ENCODE peak calls at places on chromosomes 2 and 18, in eight cellular contexts. R is GM03348; L is RWPE1; N is activated naive CD8-positive, alpha-beta T cell treated with anti-CD3 and anti-CD28 coated beads for 36 hours; E is endothelial cell; C is mesendoderm; X is ELF-1; A is T1000. J is an unnamed sample.

GRCh38 chr2:96853321-96853720 is 4.5 kb downstream of the ANKRD39 start:
- DNase-seq in R (no peak), L (no peak), N (no peak), E (no peak), C (no peak), X (no peak), A (no peak), J (no peak)

GRCh38 chr2:85164145-85164559 is 31.0 kb downstream of the TCF7L1 start:
- DNase-seq in R (no peak), L (no peak), N (no peak), E (no peak), C (no peak), X (no peak), A (no peak), J (no peak)

GRCh38 chr18:74142251-74142650 is 5.4 kb downstream of the FBXO15 start:
- DNase-seq in R (no peak), L (no peak), N (no peak), E (no peak), C (no peak), X (no peak), A (no peak), J (no peak)

GRCh38 chr18:23900979-23901378 is 113.6 kb upstream of the TTC39C start:
- DNase-seq in R (no peak), L (no peak), N (no peak), E (peak; percentile 37), C (no peak), X (no peak), A (no peak), J (no peak)

GRCh38 chr2:38549851-38550250 is 52.9 kb downstream of the HNRNPLL start:
- DNase-seq in R (no peak), L (no peak), N (no peak), E (no peak), C (no peak), X (no peak), A (no peak), J (no peak)

GRCh38 chr2:34096552-34097171 is 497.6 kb upstream of the FAM98A start:
- DNase-seq in R (peak; percentile 60), L (peak; percentile 31), N (peak; percentile 1), E (peak; percentile 67), C (peak; percentile 74), X (peak; percentile 14), A (peak; percentile 7), J (no peak)

GRCh38 chr2:220948579-220948978 is 623.5 kb downstream of the EPHA4 start:
- DNase-seq in R (no peak), L (no peak), N (no peak), E (no peak), C (peak; percentile 20), X (no peak), A (no peak), J (no peak)

GRCh38 chr18:41353726-41354125 is 601.3 kb upstream of the PIK3C3 start:
- DNase-seq in R (no peak), L (no peak), N (no peak), E (no peak), C (no peak), X (no peak), A (no peak), J (no peak)

GRCh38 chr2:134549104-134549503 is 169.7 kb downstream of the TMEM163 start:
- DNase-seq in R (peak; percentile 57), L (peak; percentile 31), N (no peak), E (no peak), C (no peak), X (no peak), A (no peak), J (peak; percentile 12)

GRCh38 chr2:27442282-27442980 is at the start of gene KRTCAP3:
- DNase-seq in R (peak; percentile 17), L (peak; percentile 92), N (peak; percentile 53), E (peak; percentile 52), C (peak; percentile 94), X (peak; percentile 83), A (no peak), J (no peak)

GRCh38 chr2:10457846-10458563 is 9.9 kb upstream of the ODC1 start:
- DNase-seq in R (peak; percentile 47), L (peak; percentile 54), N (no peak), E (no peak), C (no peak), X (no peak), A (no peak), J (peak; percentile 37)

GRCh38 chr2:237091779-237092436 is 6.2 kb downstream of the COPS8 start:
- DNase-seq in R (peak; percentile 51), L (peak; percentile 27), N (no peak), E (no peak), C (no peak), X (no peak), A (no peak), J (no peak)

GRCh38 chr2:26455037-26455800 is 22.7 kb downstream of the OTOF start:
- DNase-seq in R (no peak), L (no peak), N (no peak), E (no peak), C (no peak), X (no peak), A (no peak), J (no peak)

GRCh38 chr2:28587526-28588230 is 91.8 kb downstream of the PLB1 start:
- DNase-seq in R (no peak), L (no peak), N (no peak), E (no peak), C (no peak), X (no peak), A (no peak), J (no peak)

GRCh38 chr2:40224321-40224720 is 227.6 kb downstream of the SLC8A1 start:
- DNase-seq in R (no peak), L (no peak), N (no peak), E (no peak), C (no peak), X (no peak), A (no peak), J (no peak)

GRCh38 chr2:25822190-25823117 is 55.8 kb downstream of the ASXL2 start:
- DNase-seq in R (no peak), L (no peak), N (peak; percentile 74), E (peak; percentile 72), C (peak; percentile 25), X (peak; percentile 92), A (no peak), J (no peak)